ENCODE peak calls at places on chromosome 1, in six cellular contexts. R, M, Q, N, K and H are unnamed samples.

GRCh38 chr1:23837905-23838304 is 12.7 kb upstream of the HMGCL start:
- DNase-seq in R (peak; percentile 5), M (no peak), Q (no peak), N (no peak), K (no peak), H (no peak)

GRCh38 chr1:185531838-185532237 is 202.4 kb upstream of the HMCN1 start:
- DNase-seq in R (no peak), M (no peak), Q (no peak), N (no peak), K (no peak), H (no peak)

GRCh38 chr1:150168960-150169565 is 19.3 kb downstream of the PLEKHO1 start:
- DNase-seq in R (peak; percentile 77), M (peak; percentile 87), Q (peak; percentile 65), N (peak; percentile 68), K (peak; percentile 75), H (peak; percentile 82)

GRCh38 chr1:3321559-3322439 is 132.7 kb upstream of the ARHGEF16 start:
- DNase-seq in R (no peak), M (no peak), Q (no peak), N (no peak), K (no peak), H (no peak)

GRCh38 chr1:209674957-209675566 is at the start of gene G0S2:
- DNase-seq in R (peak; percentile 83), M (peak; percentile 34), Q (no peak), N (peak; percentile 54), K (peak; percentile 88), H (no peak)

GRCh38 chr1:170804419-170804818 is 130.9 kb upstream of the MROH9 start:
- DNase-seq in R (no peak), M (no peak), Q (no peak), N (no peak), K (no peak), H (no peak)

GRCh38 chr1:212234431-212235298 is 50.5 kb upstream of the PPP2R5A start:
- DNase-seq in R (peak; percentile 90), M (no peak), Q (peak; percentile 77), N (no peak), K (peak; percentile 46), H (peak; percentile 99)

GRCh38 chr1:221888801-221889200 is 146.9 kb upstream of the DUSP10 start:
- DNase-seq in R (no peak), M (no peak), Q (no peak), N (no peak), K (no peak), H (no peak)

GRCh38 chr1:9207715-9208114 is 26.9 kb upstream of the H6PD start:
- DNase-seq in R (no peak), M (no peak), Q (no peak), N (no peak), K (no peak), H (no peak)

GRCh38 chr1:99429754-99430153 is 165.5 kb downstream of the PLPPR4 start:
- DNase-seq in R (no peak), M (no peak), Q (no peak), N (no peak), K (no peak), H (no peak)

GRCh38 chr1:237677979-237678378 is 212.7 kb downstream of the ZP4 start:
- DNase-seq in R (no peak), M (no peak), Q (peak; percentile 36), N (no peak), K (no peak), H (peak; percentile 59)

GRCh38 chr1:247180581-247180980 is 8.8 kb upstream of the ZNF124 start:
- DNase-seq in R (no peak), M (no peak), Q (no peak), N (no peak), K (no peak), H (no peak)

GRCh38 chr1:46202975-46203737 is at the start of gene LURAP1:
- DNase-seq in R (peak; percentile 74), M (peak; percentile 44), Q (no peak), N (no peak), K (peak; percentile 41), H (peak; percentile 62)

DNA sequence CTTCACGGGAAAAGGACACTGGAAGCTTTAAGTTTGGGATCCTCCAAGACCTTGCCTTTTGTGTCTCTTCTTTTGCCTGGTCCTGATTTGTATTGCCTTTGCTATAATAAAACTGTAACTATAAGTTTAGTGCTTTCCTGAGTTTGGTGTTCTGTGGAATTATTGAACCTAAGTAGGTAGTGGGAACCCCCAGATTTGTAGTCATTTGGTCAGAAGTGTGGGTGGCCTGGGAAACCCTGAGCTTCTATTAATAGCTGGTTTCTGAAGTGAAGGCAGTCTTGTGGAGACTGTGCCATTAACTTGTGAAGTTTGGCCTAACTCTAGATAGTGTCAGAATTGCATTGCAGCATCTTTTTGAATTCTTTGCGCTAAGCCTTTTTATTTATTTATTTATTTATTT is 6.8 kb upstream of the MYCL start:
- DNase-seq in R (no peak), M (no peak), Q (no peak), N (no peak), K (no peak), H (no peak)
- TF ChIP-seq CTCF in R (no peak), M (no peak), Q (no peak), N (no peak), K (no peak), H (no peak)

GRCh38 chr1:154812911-154813816 is 56.9 kb downstream of the KCNN3 start:
- DNase-seq in R (peak; percentile 30), M (no peak), Q (no peak), N (no peak), K (peak; percentile 10), H (peak; percentile 94)
- TF ChIP-seq CTCF in R (no peak), M (no peak), Q (no peak), N (no peak), K (no peak), H (no peak)

GRCh38 chr1:236123563-236123962 is 18.8 kb upstream of the GPR137B start:
- DNase-seq in R (no peak), M (no peak), Q (no peak), N (no peak), K (no peak), H (no peak)

GRCh38 chr1:236127045-236127444 is 15.3 kb upstream of the GPR137B start:
- DNase-seq in R (no peak), M (no peak), Q (no peak), N (no peak), K (no peak), H (no peak)

GRCh38 chr1:236122176-236122575 is 20.2 kb upstream of the GPR137B start:
- DNase-seq in R (no peak), M (no peak), Q (no peak), N (no peak), K (no peak), H (no peak)

GRCh38 chr1:236128646-236129178 is 13.6 kb upstream of the GPR137B start:
- DNase-seq in R (no peak), M (peak; percentile 42), Q (no peak), N (no peak), K (no peak), H (no peak)

DNA sequence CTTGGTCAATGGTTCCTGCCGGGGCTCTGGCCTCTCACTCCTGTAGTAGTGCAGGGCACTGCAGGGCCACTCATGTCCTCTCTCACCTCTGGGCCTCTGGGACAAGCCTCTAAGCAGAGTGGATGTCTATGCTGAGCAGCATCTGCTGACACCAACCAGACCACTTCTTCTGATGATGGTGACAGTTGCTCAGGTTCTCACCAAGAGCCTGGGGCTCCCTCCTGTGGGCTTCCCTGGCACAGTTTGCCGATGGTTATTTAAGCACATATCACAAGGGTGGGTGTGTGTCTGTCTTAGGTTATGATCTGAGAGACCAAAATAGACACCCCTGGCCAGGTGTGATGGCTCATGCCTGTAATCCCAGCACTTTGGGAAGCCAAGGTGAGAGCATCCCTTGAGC is 17.4 kb upstream of the GPR137B start:
- DNase-seq in R (no peak), M (no peak), Q (peak; percentile 35), N (no peak), K (no peak), H (no peak)
- TF ChIP-seq CTCF in R (no peak), M (no peak), Q (no peak), N (no peak), K (no peak), H (no peak)

DNA sequence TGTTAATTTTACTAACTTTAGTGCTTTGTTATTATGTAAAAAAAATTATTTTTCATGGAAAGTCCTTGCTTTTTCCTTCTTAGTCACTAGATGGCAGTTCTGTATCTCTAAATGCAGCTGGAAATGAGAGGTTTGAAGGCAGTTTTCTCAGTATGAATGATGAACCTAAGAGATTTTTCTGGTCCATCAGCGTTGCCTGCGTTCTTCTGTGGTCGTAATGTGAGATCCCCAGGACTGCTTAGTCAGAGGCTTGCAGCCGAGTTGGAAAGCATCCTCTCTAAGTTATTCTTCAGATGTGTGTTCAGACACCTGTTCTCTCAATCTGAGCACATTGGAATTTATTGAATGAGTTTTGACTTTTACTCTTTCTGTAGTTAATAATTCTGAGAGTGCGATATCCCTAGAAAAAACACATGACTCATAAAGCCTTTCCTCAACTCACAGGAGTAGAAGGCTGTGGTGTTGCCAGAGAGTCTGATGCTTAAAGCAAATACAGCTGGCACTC is 99.2 kb downstream of the FMN2 start:
- DNase-seq in R (peak; percentile 73), M (peak; percentile 27), Q (peak; percentile 87), N (no peak), K (no peak), H (peak; percentile 89)
- TF ChIP-seq CTCF in R (peak; percentile 49), M (peak; percentile 57), Q (peak; percentile 91), N (no peak), K (no peak), H (peak; percentile 96)